ENCODE peak calls at places on chromosome 12, in nine cellular contexts. V is AG08395; M is EL; K is OCI-LY7; U is left cardiac atrium; F is choroid plexus epithelial cell; D is HT1080; G is effector memory CD4-positive, alpha-beta T cell; I is left kidney. X is an unnamed sample.

GRCh38 chr12:76555797-76556196 is 3.8 kb downstream of the OSBPL8 start:
- DNase-seq in K (no peak), V (no peak), D (no peak), G (no peak), U (no peak), M (no peak), I (no peak), F (no peak), X (no peak)

GRCh38 chr12:13135336-13136178 is 32.1 kb upstream of the GSG1 start:
- DNase-seq in U (peak; percentile 37), V (peak; percentile 95), I (peak; percentile 90), D (peak; percentile 88), G (no peak), M (peak; percentile 93), K (no peak), F (peak; percentile 80), X (peak; percentile 55)

GRCh38 chr12:79637093-79637492 is 53.7 kb downstream of the PAWR start:
- DNase-seq in U (no peak), F (no peak), D (no peak), V (no peak), K (no peak), I (no peak), M (no peak), G (no peak), X (no peak)

GRCh38 chr12:31477669-31478068 is 113.3 kb downstream of the DENND5B start:
- DNase-seq in V (no peak), K (no peak), I (no peak), U (no peak), F (peak; percentile 44), M (no peak), G (no peak), D (no peak), X (no peak)

GRCh38 chr12:89862511-89863331 is 154.1 kb upstream of the ATP2B1 start:
- DNase-seq in K (peak; percentile 91), U (peak; percentile 24), M (peak; percentile 13), F (peak; percentile 36), V (no peak), D (no peak), G (peak; percentile 42), I (peak; percentile 76), X (no peak)

GRCh38 chr12:120000556-120000955 is 11.5 kb downstream of the BICDL1 start:
- DNase-seq in K (no peak), M (no peak), G (no peak), F (no peak), V (no peak), D (no peak), U (no peak), I (no peak), X (no peak)

GRCh38 chr12:6452245-6452731 is 446 bp downstream of the TAPBPL start:
- DNase-seq in G (no peak), V (no peak), D (no peak), F (no peak), I (peak; percentile 47), M (no peak), K (no peak), U (peak; percentile 39), X (no peak)

GRCh38 chr12:58639323-58639934 is 280.9 kb downstream of the LRIG3 start:
- DNase-seq in V (no peak), I (no peak), M (peak; percentile 30), G (no peak), D (no peak), K (no peak), U (no peak), F (peak; percentile 14), X (no peak)

GRCh38 chr12:40078201-40078730 is 27.6 kb downstream of the SLC2A13 start:
- DNase-seq in V (no peak), K (no peak), U (no peak), G (no peak), M (no peak), F (no peak), D (no peak), I (no peak), X (no peak)

X was measured in Right ventricle myocardium superior.